ENCODE peak calls at places on chromosome 22, in four cellular contexts. One of them, this sample, is unnamed.

GRCh38 chr22:44924098-44924497 is 85.7 kb downstream of the PHF21B start:
- DNase-seq in effector CD8-positive, alpha-beta T cell: no peak
- DNase-seq in stimulated activated CD8-positive, alpha-beta memory T cell treated with anti-CD3 and anti-CD28 coated beads, Interleukin-4, amount 100 ng/mL, for 4 hours: no peak
- DNase-seq in lower leg skin: no peak
- DNase-seq in this sample: no peak

GRCh38 chr22:20615021-20615420 is 107.6 kb downstream of the MED15 start:
- DNase-seq in effector CD8-positive, alpha-beta T cell: no peak
- DNase-seq in stimulated activated CD8-positive, alpha-beta memory T cell treated with anti-CD3 and anti-CD28 coated beads, Interleukin-4, amount 100 ng/mL, for 4 hours: no peak
- DNase-seq in lower leg skin: no peak
- DNase-seq in this sample: no peak

GRCh38 chr22:24427500-24428164 is at the start of gene ADORA2A:
- DNase-seq in effector CD8-positive, alpha-beta T cell: peak
- DNase-seq in stimulated activated CD8-positive, alpha-beta memory T cell treated with anti-CD3 and anti-CD28 coated beads, Interleukin-4, amount 100 ng/mL, for 4 hours: peak
- DNase-seq in lower leg skin: no peak
- DNase-seq in this sample: peak

GRCh38 chr22:42797021-42797420 is 60.1 kb downstream of the ARFGAP3 start:
- DNase-seq in effector CD8-positive, alpha-beta T cell: no peak
- DNase-seq in stimulated activated CD8-positive, alpha-beta memory T cell treated with anti-CD3 and anti-CD28 coated beads, Interleukin-4, amount 100 ng/mL, for 4 hours: no peak
- DNase-seq in lower leg skin: peak
- DNase-seq in this sample: no peak

GRCh38 chr22:48565901-48566501 is 1261.7 kb downstream of the BRD1 start:
- DNase-seq in effector CD8-positive, alpha-beta T cell: no peak
- DNase-seq in stimulated activated CD8-positive, alpha-beta memory T cell treated with anti-CD3 and anti-CD28 coated beads, Interleukin-4, amount 100 ng/mL, for 4 hours: no peak
- DNase-seq in lower leg skin: no peak
- DNase-seq in this sample: no peak

GRCh38 chr22:42281284-42281683 is 10.8 kb upstream of the TCF20 start:
- DNase-seq in effector CD8-positive, alpha-beta T cell: no peak
- DNase-seq in stimulated activated CD8-positive, alpha-beta memory T cell treated with anti-CD3 and anti-CD28 coated beads, Interleukin-4, amount 100 ng/mL, for 4 hours: no peak
- DNase-seq in lower leg skin: no peak
- DNase-seq in this sample: no peak

GRCh38 chr22:16960884-16961249 is 47.2 kb downstream of the GAB4 start:
- DNase-seq in effector CD8-positive, alpha-beta T cell: no peak
- DNase-seq in stimulated activated CD8-positive, alpha-beta memory T cell treated with anti-CD3 and anti-CD28 coated beads, Interleukin-4, amount 100 ng/mL, for 4 hours: no peak
- DNase-seq in lower leg skin: peak
- DNase-seq in this sample: no peak

GRCh38 chr22:49926916-49927315 is 8.5 kb downstream of the CRELD2 start:
- DNase-seq in effector CD8-positive, alpha-beta T cell: no peak
- DNase-seq in stimulated activated CD8-positive, alpha-beta memory T cell treated with anti-CD3 and anti-CD28 coated beads, Interleukin-4, amount 100 ng/mL, for 4 hours: no peak
- DNase-seq in lower leg skin: no peak
- DNase-seq in this sample: no peak

GRCh38 chr22:43142881-43143562 is at the start of gene MCAT:
- DNase-seq in effector CD8-positive, alpha-beta T cell: peak
- DNase-seq in stimulated activated CD8-positive, alpha-beta memory T cell treated with anti-CD3 and anti-CD28 coated beads, Interleukin-4, amount 100 ng/mL, for 4 hours: peak
- DNase-seq in lower leg skin: peak
- DNase-seq in this sample: peak

GRCh38 chr22:46425011-46425410 is 89.5 kb downstream of the TRMU start:
- DNase-seq in effector CD8-positive, alpha-beta T cell: no peak
- DNase-seq in stimulated activated CD8-positive, alpha-beta memory T cell treated with anti-CD3 and anti-CD28 coated beads, Interleukin-4, amount 100 ng/mL, for 4 hours: no peak
- DNase-seq in lower leg skin: no peak
- DNase-seq in this sample: no peak

GRCh38 chr22:25081409-25081824 is 118.2 kb upstream of the CRYBB3 start:
- DNase-seq in effector CD8-positive, alpha-beta T cell: peak
- DNase-seq in stimulated activated CD8-positive, alpha-beta memory T cell treated with anti-CD3 and anti-CD28 coated beads, Interleukin-4, amount 100 ng/mL, for 4 hours: no peak
- DNase-seq in lower leg skin: no peak
- DNase-seq in this sample: peak

GRCh38 chr22:19663286-19663815 is 51.0 kb upstream of the SEPTIN5 start:
- DNase-seq in effector CD8-positive, alpha-beta T cell: no peak
- DNase-seq in stimulated activated CD8-positive, alpha-beta memory T cell treated with anti-CD3 and anti-CD28 coated beads, Interleukin-4, amount 100 ng/mL, for 4 hours: no peak
- DNase-seq in lower leg skin: peak
- DNase-seq in this sample: no peak

GRCh38 chr22:39593061-39593930 is 22.7 kb downstream of the CACNA1I start:
- DNase-seq in effector CD8-positive, alpha-beta T cell: no peak
- DNase-seq in stimulated activated CD8-positive, alpha-beta memory T cell treated with anti-CD3 and anti-CD28 coated beads, Interleukin-4, amount 100 ng/mL, for 4 hours: no peak
- DNase-seq in lower leg skin: no peak
- DNase-seq in this sample: no peak

GRCh38 chr22:49664371-49664881 is 163.2 kb downstream of the BRD1 start:
- DNase-seq in effector CD8-positive, alpha-beta T cell: no peak
- DNase-seq in stimulated activated CD8-positive, alpha-beta memory T cell treated with anti-CD3 and anti-CD28 coated beads, Interleukin-4, amount 100 ng/mL, for 4 hours: no peak
- DNase-seq in lower leg skin: peak
- DNase-seq in this sample: peak

GRCh38 chr22:37433786-37434185 is 6.5 kb upstream of the ELFN2 start:
- DNase-seq in effector CD8-positive, alpha-beta T cell: no peak
- DNase-seq in stimulated activated CD8-positive, alpha-beta memory T cell treated with anti-CD3 and anti-CD28 coated beads, Interleukin-4, amount 100 ng/mL, for 4 hours: no peak
- DNase-seq in lower leg skin: no peak
- DNase-seq in this sample: no peak

GRCh38 chr22:21951931-21952465 is 650 bp downstream of the PPM1F start:
- DNase-seq in effector CD8-positive, alpha-beta T cell: no peak
- DNase-seq in stimulated activated CD8-positive, alpha-beta memory T cell treated with anti-CD3 and anti-CD28 coated beads, Interleukin-4, amount 100 ng/mL, for 4 hours: no peak
- DNase-seq in lower leg skin: peak
- DNase-seq in this sample: peak

GRCh38 chr22:49541451-49542230 is 286.0 kb downstream of the BRD1 start:
- DNase-seq in effector CD8-positive, alpha-beta T cell: no peak
- DNase-seq in stimulated activated CD8-positive, alpha-beta memory T cell treated with anti-CD3 and anti-CD28 coated beads, Interleukin-4, amount 100 ng/mL, for 4 hours: no peak
- DNase-seq in lower leg skin: peak
- DNase-seq in this sample: no peak

This sample was measured in stimulated activated naive CD8-positive, alpha-beta T cell treated with anti-CD3 and anti-CD28 coated beads, Interleukin-15, Interleukin-2, amounts not matched to agents 100 U/mL and 50 U/mL, for 24 hours.